ENCODE peak calls at places on chromosomes 3 and 15, in nine cellular contexts. N is HFFc6; H is AG10803; X is transverse colon; K is endothelial cell; S is lower leg skin; V is GM06990; T is CD8-positive, alpha-beta T cell; U is neural crest cell. E is an unnamed sample.
A peak's percentile ranks its signal among the peaks of the same experiment; 100 is the strongest.

GRCh38 chr3:64909757-64910475 is 222.1 kb upstream of the ADAMTS9 start:
- DNase-seq in H (no peak), N (no peak), K (no peak), S (no peak), T (no peak), U (no peak), X (no peak), V (no peak), E (no peak)

GRCh38 chr3:11464356-11464755 is 179.4 kb downstream of the VGLL4 start:
- DNase-seq in U (no peak), V (no peak), N (no peak), K (no peak), T (no peak), X (no peak), S (no peak), H (peak; percentile 32), E (no peak)

GRCh38 chr15:56469484-56469883 is 4.5 kb upstream of the MNS1 start:
- DNase-seq in V (no peak), H (no peak), S (no peak), U (no peak), T (no peak), K (no peak), N (no peak), X (no peak), E (no peak)

GRCh38 chr15:66369773-66370651 is 13.5 kb upstream of the TIPIN start:
- DNase-seq in V (peak; percentile 63), K (peak; percentile 39), N (no peak), S (no peak), U (no peak), H (peak; percentile 5), X (no peak), T (no peak), E (no peak)

GRCh38 chr3:55966566-55966965 is 479.5 kb upstream of the WNT5A start:
- DNase-seq in X (no peak), V (no peak), H (no peak), T (no peak), S (no peak), K (no peak), N (no peak), U (no peak), E (no peak)

GRCh38 chr15:50024183-50024795 is 94.7 kb downstream of the ATP8B4 start:
- DNase-seq in K (no peak), N (no peak), V (no peak), H (peak; percentile 80), U (no peak), X (no peak), T (no peak), S (no peak), E (no peak)

GRCh38 chr15:70575251-70576227 is 187.8 kb downstream of the UACA start:
- DNase-seq in X (no peak), H (peak; percentile 64), V (no peak), S (no peak), N (no peak), K (no peak), T (no peak), U (no peak), E (no peak)

GRCh38 chr3:87206070-87206469 is 21.0 kb upstream of the CHMP2B start:
- DNase-seq in S (no peak), U (no peak), N (peak; percentile 91), T (no peak), H (peak; percentile 60), V (no peak), X (no peak), K (no peak), E (no peak)

GRCh38 chr3:183839751-183840150 is 14.4 kb upstream of the MAP6D1 start:
- DNase-seq in T (no peak), S (no peak), N (no peak), V (no peak), U (no peak), H (no peak), K (no peak), X (no peak), E (no peak)

GRCh38 chr3:190362258-190362657 is 25.7 kb upstream of the CLDN16 start:
- DNase-seq in T (no peak), H (no peak), N (no peak), V (no peak), U (no peak), S (no peak), K (no peak), X (no peak), E (no peak)

GRCh38 chr3:179565496-179565895 is 2.8 kb downstream of the ACTL6A start:
- DNase-seq in T (no peak), X (no peak), K (no peak), V (no peak), H (no peak), N (no peak), U (no peak), S (no peak), E (no peak)

GRCh38 chr15:33021806-33022389 is 172.6 kb downstream of the FMN1 start:
- DNase-seq in T (no peak), X (no peak), N (peak; percentile 61), H (peak; percentile 58), U (no peak), V (no peak), S (no peak), K (peak; percentile 35), E (no peak)

GRCh38 chr3:29764603-29765254 is 483.9 kb downstream of the RBMS3 start:
- DNase-seq in K (no peak), T (no peak), U (no peak), H (peak; percentile 87), V (no peak), N (peak; percentile 84), S (no peak), X (no peak), E (no peak)

DNA sequence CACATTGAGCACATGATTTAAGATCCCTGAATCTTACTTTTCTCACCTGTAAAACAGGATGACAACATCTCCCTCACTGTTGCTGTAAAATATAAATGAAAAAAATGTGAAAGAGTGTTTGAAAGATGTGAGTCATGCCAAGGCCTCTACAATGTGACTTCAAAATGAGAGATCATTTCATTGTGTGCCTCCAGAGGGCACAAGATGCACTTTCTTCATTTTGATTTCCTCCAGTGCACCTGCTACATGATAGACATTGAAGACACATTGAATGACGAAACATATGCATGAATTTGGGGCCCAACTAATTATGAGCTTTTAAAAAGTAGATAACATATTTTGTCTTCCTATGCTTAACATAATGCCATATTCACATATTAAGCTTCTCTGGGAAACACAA is 170.3 kb downstream of the MOBP start:
- DNase-seq in S (no peak), H (peak; percentile 30), N (peak; percentile 62), T (no peak), U (no peak), X (no peak), V (no peak), K (no peak), E (no peak)
- TF ChIP-seq CTCF in S (no peak), H (peak; percentile 39), N (peak; percentile 71), T (no peak), U (peak; percentile 34), X (no peak), V (peak; percentile 7), K (no peak), E (no peak)

GRCh38 chr15:91291673-91292072 is 191.6 kb downstream of the SV2B start:
- DNase-seq in X (no peak), T (no peak), K (no peak), S (no peak), H (peak; percentile 13), N (no peak), U (no peak), V (no peak), E (no peak)

GRCh38 chr15:91290553-91290952 is 190.5 kb downstream of the SV2B start:
- DNase-seq in U (no peak), V (no peak), T (no peak), X (no peak), N (no peak), K (no peak), H (no peak), S (no peak), E (no peak)

GRCh38 chr15:91294795-91295194 is 194.7 kb downstream of the SV2B start:
- DNase-seq in V (no peak), U (no peak), K (no peak), T (no peak), S (no peak), N (no peak), H (no peak), X (no peak), E (no peak)

DNA sequence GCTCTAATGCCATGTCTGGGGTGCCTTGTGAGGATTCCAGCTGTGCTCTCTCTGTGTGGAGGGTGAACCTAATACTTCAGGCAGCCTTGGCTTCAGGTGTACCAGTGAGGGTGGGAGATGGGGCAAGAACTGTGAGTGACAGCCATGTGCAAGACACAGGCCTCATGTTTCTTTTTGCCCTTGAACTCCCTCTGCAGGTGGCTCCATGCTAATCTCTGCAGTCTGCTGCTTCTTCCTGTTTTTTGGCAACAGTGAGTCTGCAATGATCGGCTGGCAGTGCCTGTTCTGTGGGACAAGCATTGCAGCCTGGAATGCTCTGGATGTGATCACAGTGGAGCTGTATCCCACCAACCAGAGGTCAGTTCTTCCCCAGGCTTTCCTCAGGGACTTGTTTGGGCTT is 189.3 kb downstream of the SV2B start:
- DNase-seq in H (no peak), U (no peak), N (no peak), X (no peak), T (no peak), S (no peak), K (peak; percentile 13), V (no peak), E (no peak)
- TF ChIP-seq CTCF in H (no peak), U (no peak), N (peak; percentile 12), X (no peak), T (no peak), S (no peak), K (no peak), V (peak; percentile 35), E (no peak)

DNA sequence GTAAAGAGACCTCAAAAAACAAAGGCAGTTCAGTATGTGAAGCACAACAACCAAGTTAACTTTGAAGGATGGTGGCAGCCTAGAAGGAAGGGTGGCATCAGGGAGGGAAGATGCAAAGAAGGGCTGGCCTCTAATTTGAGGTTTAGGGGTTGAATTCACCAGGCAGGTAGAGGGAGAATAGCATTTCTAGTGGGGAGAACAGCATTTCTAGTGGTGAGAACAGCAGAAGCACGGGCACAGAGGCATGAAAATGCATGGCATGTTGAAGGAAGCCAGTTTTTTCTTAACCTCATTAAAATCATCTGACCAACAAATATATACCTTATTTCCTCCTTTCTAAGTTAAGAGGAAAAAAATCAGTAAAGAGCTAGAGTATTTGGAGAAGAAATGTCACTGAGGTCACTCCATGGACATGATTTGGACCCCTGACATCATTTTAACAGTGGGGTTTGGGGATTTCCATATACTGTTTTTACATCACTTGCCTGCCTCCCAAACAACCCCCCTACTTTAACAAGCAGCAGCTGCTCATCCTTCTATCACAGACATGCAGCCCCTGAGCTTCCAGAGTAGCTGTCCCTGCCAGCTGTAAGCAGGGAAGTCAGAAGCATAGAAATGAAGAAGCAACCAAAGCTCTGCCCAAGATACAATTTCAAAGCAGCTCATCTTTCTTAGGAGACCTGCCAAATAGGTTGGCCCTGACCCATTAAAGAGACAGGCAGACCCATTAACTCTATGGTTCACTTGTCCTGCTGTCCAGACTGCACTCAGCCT is 2.4 kb upstream of the POPDC2 start:
- DNase-seq in V (no peak), U (no peak), X (no peak), N (peak; percentile 44), K (no peak), T (no peak), H (peak; percentile 55), S (no peak), E (no peak)
- TF ChIP-seq CTCF in V (peak; percentile 19), U (no peak), X (no peak), N (peak; percentile 51), K (no peak), T (no peak), H (peak; percentile 34), S (no peak), E (no peak)

DNA sequence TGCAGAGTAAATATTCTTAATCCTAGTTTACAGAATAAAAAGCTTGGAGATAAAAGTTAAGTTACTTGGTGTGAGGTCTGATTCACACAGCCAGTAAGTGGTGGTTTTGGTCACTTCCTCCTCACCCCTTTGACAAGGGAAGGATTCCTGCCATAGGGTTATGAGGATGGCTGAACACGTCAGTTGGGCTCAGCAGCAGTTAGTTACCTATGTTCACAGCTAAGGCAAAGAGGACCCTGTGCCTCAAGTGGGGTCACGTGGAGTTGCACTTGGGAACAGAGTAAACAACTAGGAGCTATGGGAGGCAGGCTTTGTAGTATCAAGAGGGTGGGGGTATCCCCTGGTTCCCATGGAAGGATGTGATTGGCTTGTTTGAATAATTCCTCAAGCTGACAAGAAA is 232.2 kb downstream of the UBE2E2 start:
- DNase-seq in H (no peak), N (no peak), U (no peak), K (no peak), T (no peak), S (no peak), X (no peak), V (no peak), E (no peak)
- TF ChIP-seq CTCF in H (no peak), N (no peak), U (no peak), K (no peak), T (no peak), S (no peak), X (no peak), V (no peak), E (no peak)